ENCODE peak calls at places on chromosomes 1 and 21, in nine cellular contexts. One of them, this sample, is unnamed.

GRCh38 chr1:18962121-18962721 is 5.7 kb upstream of the IFFO2 start:
- DNase-seq in PC-3: no peak
- DNase-seq in SK-N-SH: no peak
- DNase-seq in OCI-LY7: no peak
- DNase-seq in neural progenitor cell: no peak
- DNase-seq in hepatocyte: no peak
- DNase-seq in GM23338: no peak
- DNase-seq in HCT116: no peak
- DNase-seq in GM23248: peak; percentile 82
- DNase-seq in this sample: no peak

GRCh38 chr1:117828206-117828605 is 101.2 kb downstream of the GDAP2 start:
- DNase-seq in OCI-LY7: no peak
- DNase-seq in HCT116: no peak
- DNase-seq in SK-N-SH: peak; percentile 38
- DNase-seq in GM23338: no peak
- DNase-seq in PC-3: no peak
- DNase-seq in hepatocyte: peak; percentile 30
- DNase-seq in neural progenitor cell: no peak
- DNase-seq in GM23248: peak; percentile 93
- DNase-seq in this sample: no peak

GRCh38 chr1:202230939-202231645 is 37.5 kb downstream of the LGR6 start:
- DNase-seq in GM23248: peak; percentile 22
- DNase-seq in OCI-LY7: no peak
- DNase-seq in HCT116: no peak
- DNase-seq in neural progenitor cell: no peak
- DNase-seq in SK-N-SH: no peak
- DNase-seq in GM23338: no peak
- DNase-seq in PC-3: no peak
- DNase-seq in hepatocyte: no peak
- DNase-seq in this sample: no peak

GRCh38 chr1:209421186-209421585 is 162.3 kb upstream of the CAMK1G start:
- DNase-seq in OCI-LY7: no peak
- DNase-seq in hepatocyte: no peak
- DNase-seq in GM23248: no peak
- DNase-seq in HCT116: no peak
- DNase-seq in GM23338: no peak
- DNase-seq in SK-N-SH: no peak
- DNase-seq in PC-3: no peak
- DNase-seq in neural progenitor cell: no peak
- DNase-seq in this sample: peak; percentile 10

GRCh38 chr1:162070094-162070748 is 730 bp downstream of the NOS1AP start:
- DNase-seq in hepatocyte: peak; percentile 37
- DNase-seq in HCT116: no peak
- DNase-seq in GM23248: peak; percentile 10
- DNase-seq in SK-N-SH: no peak
- DNase-seq in OCI-LY7: no peak
- DNase-seq in PC-3: peak; percentile 58
- DNase-seq in neural progenitor cell: peak; percentile 50
- DNase-seq in GM23338: peak; percentile 81
- DNase-seq in this sample: peak; percentile 21

GRCh38 chr1:59568158-59568935 is 246.4 kb upstream of the HOOK1 start:
- DNase-seq in GM23248: peak; percentile 45
- DNase-seq in SK-N-SH: no peak
- DNase-seq in HCT116: no peak
- DNase-seq in PC-3: peak; percentile 35
- DNase-seq in OCI-LY7: no peak
- DNase-seq in GM23338: no peak
- DNase-seq in neural progenitor cell: no peak
- DNase-seq in hepatocyte: no peak
- DNase-seq in this sample: no peak

GRCh38 chr1:67684526-67685066 is 405 bp upstream of the GADD45A start:
- DNase-seq in OCI-LY7: no peak
- DNase-seq in HCT116: no peak
- DNase-seq in GM23338: no peak
- DNase-seq in SK-N-SH: no peak
- DNase-seq in PC-3: no peak
- DNase-seq in neural progenitor cell: no peak
- DNase-seq in GM23248: no peak
- DNase-seq in hepatocyte: no peak
- DNase-seq in this sample: no peak

GRCh38 chr1:218460367-218460766 is 115.2 kb downstream of the TGFB2 start:
- DNase-seq in SK-N-SH: peak; percentile 39
- DNase-seq in GM23248: peak; percentile 62
- DNase-seq in PC-3: peak; percentile 69
- DNase-seq in hepatocyte: peak; percentile 16
- DNase-seq in HCT116: no peak
- DNase-seq in neural progenitor cell: peak; percentile 60
- DNase-seq in OCI-LY7: no peak
- DNase-seq in GM23338: peak; percentile 36
- DNase-seq in this sample: no peak

GRCh38 chr1:25978404-25978803 is 19.5 kb downstream of the PAFAH2 start:
- DNase-seq in neural progenitor cell: no peak
- DNase-seq in GM23338: no peak
- DNase-seq in HCT116: no peak
- DNase-seq in SK-N-SH: no peak
- DNase-seq in GM23248: no peak
- DNase-seq in hepatocyte: no peak
- DNase-seq in PC-3: no peak
- DNase-seq in OCI-LY7: no peak
- DNase-seq in this sample: no peak

GRCh38 chr1:48418742-48419141 is 53.3 kb downstream of the SPATA6 start:
- DNase-seq in hepatocyte: no peak
- DNase-seq in HCT116: no peak
- DNase-seq in PC-3: no peak
- DNase-seq in SK-N-SH: no peak
- DNase-seq in GM23338: no peak
- DNase-seq in OCI-LY7: no peak
- DNase-seq in GM23248: no peak
- DNase-seq in neural progenitor cell: no peak
- DNase-seq in this sample: no peak

GRCh38 chr1:20698195-20698910 is 19.5 kb downstream of the KIF17 start:
- DNase-seq in GM23338: no peak
- DNase-seq in HCT116: no peak
- DNase-seq in hepatocyte: peak; percentile 41
- DNase-seq in GM23248: peak; percentile 70
- DNase-seq in neural progenitor cell: no peak
- DNase-seq in PC-3: peak; percentile 80
- DNase-seq in OCI-LY7: no peak
- DNase-seq in SK-N-SH: no peak
- DNase-seq in this sample: no peak

GRCh38 chr21:16587671-16588379 is 858.0 kb downstream of the USP25 start:
- DNase-seq in GM23248: peak; percentile 89
- DNase-seq in PC-3: peak; percentile 59
- DNase-seq in GM23338: peak; percentile 20
- DNase-seq in OCI-LY7: no peak
- DNase-seq in HCT116: no peak
- DNase-seq in neural progenitor cell: peak; percentile 12
- DNase-seq in hepatocyte: peak; percentile 15
- DNase-seq in SK-N-SH: peak; percentile 52
- DNase-seq in this sample: no peak

GRCh38 chr1:159307338-159307737 is 5.2 kb downstream of the FCER1A start:
- DNase-seq in GM23338: peak; percentile 46
- DNase-seq in GM23248: no peak
- DNase-seq in PC-3: no peak
- DNase-seq in OCI-LY7: no peak
- DNase-seq in neural progenitor cell: no peak
- DNase-seq in HCT116: no peak
- DNase-seq in SK-N-SH: no peak
- DNase-seq in hepatocyte: no peak
- DNase-seq in this sample: no peak

GRCh38 chr1:185074307-185074706 is 28.9 kb downstream of the RNF2 start:
- DNase-seq in hepatocyte: no peak
- DNase-seq in HCT116: no peak
- DNase-seq in neural progenitor cell: no peak
- DNase-seq in OCI-LY7: no peak
- DNase-seq in GM23338: peak; percentile 40
- DNase-seq in SK-N-SH: no peak
- DNase-seq in PC-3: peak; percentile 3
- DNase-seq in GM23248: peak; percentile 69
- DNase-seq in this sample: no peak

GRCh38 chr1:59481915-59482505 is 185.1 kb downstream of the FGGY start:
- DNase-seq in PC-3: peak; percentile 68
- DNase-seq in SK-N-SH: no peak
- DNase-seq in neural progenitor cell: no peak
- DNase-seq in OCI-LY7: no peak
- DNase-seq in hepatocyte: no peak
- DNase-seq in GM23248: peak; percentile 42
- DNase-seq in HCT116: no peak
- DNase-seq in GM23338: no peak
- DNase-seq in this sample: no peak

GRCh38 chr1:9494936-9495758 is 44.1 kb upstream of the SLC25A33 start:
- DNase-seq in SK-N-SH: peak; percentile 90
- DNase-seq in GM23338: peak; percentile 82
- DNase-seq in HCT116: peak; percentile 38
- DNase-seq in GM23248: peak; percentile 67
- DNase-seq in OCI-LY7: peak; percentile 82
- DNase-seq in hepatocyte: peak; percentile 73
- DNase-seq in PC-3: peak; percentile 67
- DNase-seq in neural progenitor cell: peak; percentile 87
- DNase-seq in this sample: peak; percentile 55

GRCh38 chr21:25838809-25839208 is 104.0 kb downstream of the GABPA start:
- DNase-seq in hepatocyte: no peak
- DNase-seq in OCI-LY7: no peak
- DNase-seq in GM23338: no peak
- DNase-seq in PC-3: peak; percentile 86
- DNase-seq in HCT116: no peak
- DNase-seq in GM23248: peak; percentile 4
- DNase-seq in SK-N-SH: no peak
- DNase-seq in neural progenitor cell: no peak
- DNase-seq in this sample: no peak

GRCh38 chr1:70978623-70979022 is 69.0 kb downstream of the PTGER3 start:
- DNase-seq in GM23338: no peak
- DNase-seq in GM23248: peak; percentile 4
- DNase-seq in neural progenitor cell: no peak
- DNase-seq in hepatocyte: no peak
- DNase-seq in SK-N-SH: no peak
- DNase-seq in HCT116: no peak
- DNase-seq in PC-3: no peak
- DNase-seq in OCI-LY7: no peak
- DNase-seq in this sample: no peak
- TF ChIP-seq EZH2phosphoT487 in GM23338: no peak
- TF ChIP-seq EZH2phosphoT487 in GM23248: no peak
- TF ChIP-seq EZH2phosphoT487 in neural progenitor cell: no peak
- TF ChIP-seq EZH2phosphoT487 in hepatocyte: no peak
- TF ChIP-seq EZH2phosphoT487 in SK-N-SH: no peak
- TF ChIP-seq EZH2phosphoT487 in HCT116: no peak
- TF ChIP-seq EZH2phosphoT487 in PC-3: no peak
- TF ChIP-seq EZH2phosphoT487 in OCI-LY7: no peak
- TF ChIP-seq EZH2phosphoT487 in this sample: no peak

GRCh38 chr1:94734963-94735899 is 84.9 kb upstream of the SLC44A3 start:
- DNase-seq in SK-N-SH: no peak
- DNase-seq in HCT116: no peak
- DNase-seq in GM23248: peak; percentile 73
- DNase-seq in GM23338: peak; percentile 46
- DNase-seq in OCI-LY7: no peak
- DNase-seq in hepatocyte: peak; percentile 44
- DNase-seq in neural progenitor cell: no peak
- DNase-seq in PC-3: no peak
- DNase-seq in this sample: no peak
- H3K4me2 ChIP-seq in SK-N-SH: no peak overlapping the region
- H3K4me2 ChIP-seq in HCT116: peak overlapping the region; percentile 29
- H3K4me2 ChIP-seq in GM23248: no peak overlapping the region
- H3K4me2 ChIP-seq in GM23338: peak overlapping the region; percentile 57
- H3K4me2 ChIP-seq in OCI-LY7: no peak overlapping the region
- H3K4me2 ChIP-seq in hepatocyte: peak overlapping the region; percentile 49
- H3K4me2 ChIP-seq in neural progenitor cell: no peak overlapping the region
- H3K4me2 ChIP-seq in PC-3: no peak overlapping the region
- H3K4me2 ChIP-seq in this sample: no peak overlapping the region

GRCh38 chr1:211133393-211133840 is 531 bp downstream of the KCNH1 start:
- DNase-seq in PC-3: no peak
- DNase-seq in GM23338: peak; percentile 62
- DNase-seq in OCI-LY7: no peak
- DNase-seq in hepatocyte: peak; percentile 23
- DNase-seq in neural progenitor cell: peak; percentile 63
- DNase-seq in HCT116: no peak
- DNase-seq in SK-N-SH: peak; percentile 69
- DNase-seq in GM23248: peak; percentile 49
- DNase-seq in this sample: no peak
- TF ChIP-seq EZH2phosphoT487 in PC-3: no peak
- TF ChIP-seq EZH2phosphoT487 in GM23338: no peak
- TF ChIP-seq EZH2phosphoT487 in OCI-LY7: no peak
- TF ChIP-seq EZH2phosphoT487 in hepatocyte: no peak
- TF ChIP-seq EZH2phosphoT487 in neural progenitor cell: no peak
- TF ChIP-seq EZH2phosphoT487 in HCT116: no peak
- TF ChIP-seq EZH2phosphoT487 in SK-N-SH: no peak
- TF ChIP-seq EZH2phosphoT487 in GM23248: peak; percentile 12
- TF ChIP-seq EZH2phosphoT487 in this sample: no peak

GRCh38 chr1:146034976-146035469 is 13.5 kb upstream of the HJV start:
- DNase-seq in hepatocyte: no peak
- DNase-seq in GM23248: peak; percentile 59
- DNase-seq in OCI-LY7: peak; percentile 46
- DNase-seq in PC-3: peak; percentile 34
- DNase-seq in neural progenitor cell: peak; percentile 43
- DNase-seq in GM23338: peak; percentile 64
- DNase-seq in SK-N-SH: no peak
- DNase-seq in HCT116: no peak
- DNase-seq in this sample: peak; percentile 57

GRCh38 chr1:146031476-146031875 is 9.9 kb upstream of the HJV start:
- DNase-seq in neural progenitor cell: no peak
- DNase-seq in GM23338: no peak
- DNase-seq in OCI-LY7: no peak
- DNase-seq in HCT116: no peak
- DNase-seq in SK-N-SH: no peak
- DNase-seq in GM23248: no peak
- DNase-seq in hepatocyte: no peak
- DNase-seq in PC-3: no peak
- DNase-seq in this sample: no peak

GRCh38 chr1:146029097-146029496 is 7.6 kb upstream of the HJV start:
- DNase-seq in GM23248: no peak
- DNase-seq in hepatocyte: no peak
- DNase-seq in HCT116: no peak
- DNase-seq in neural progenitor cell: no peak
- DNase-seq in PC-3: no peak
- DNase-seq in GM23338: no peak
- DNase-seq in OCI-LY7: no peak
- DNase-seq in SK-N-SH: no peak
- DNase-seq in this sample: no peak

GRCh38 chr1:146036241-146036989 is 14.9 kb upstream of the HJV start:
- DNase-seq in hepatocyte: no peak
- DNase-seq in HCT116: no peak
- DNase-seq in GM23248: peak; percentile 81
- DNase-seq in SK-N-SH: no peak
- DNase-seq in neural progenitor cell: no peak
- DNase-seq in GM23338: no peak
- DNase-seq in OCI-LY7: peak; percentile 44
- DNase-seq in PC-3: no peak
- DNase-seq in this sample: no peak

DNA sequence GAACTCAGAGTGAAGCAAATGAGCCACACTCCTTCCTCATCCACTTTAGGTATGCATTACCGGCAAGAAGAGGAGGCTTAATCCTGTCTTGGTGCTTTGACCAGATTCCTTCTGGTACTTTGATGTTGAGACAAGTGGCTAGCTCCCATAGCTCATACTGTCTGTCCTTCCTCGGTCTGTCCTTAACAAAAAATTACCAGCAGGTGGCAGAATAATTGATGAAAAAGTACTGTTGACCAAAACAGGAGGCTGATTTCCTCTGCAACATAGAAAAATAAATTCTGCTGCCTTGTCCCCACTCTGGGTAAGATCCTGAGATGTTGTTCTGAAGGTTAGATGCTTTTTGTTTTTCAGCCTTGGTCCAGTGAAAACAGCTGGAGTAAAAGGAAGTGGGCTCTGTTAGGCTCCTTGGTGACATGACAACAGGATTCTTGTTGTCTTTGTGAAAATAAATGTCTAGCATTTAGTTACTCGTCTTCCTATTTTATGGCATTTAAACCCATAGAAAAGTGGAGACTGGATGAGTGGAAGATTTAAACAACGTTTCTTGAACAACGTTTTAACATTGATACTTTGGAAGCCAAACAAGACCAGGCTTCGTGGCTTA is 11.2 kb upstream of the HJV start:
- DNase-seq in PC-3: peak; percentile 81
- DNase-seq in HCT116: peak; percentile 48
- DNase-seq in neural progenitor cell: peak; percentile 48
- DNase-seq in OCI-LY7: peak; percentile 82
- DNase-seq in hepatocyte: peak; percentile 58
- DNase-seq in SK-N-SH: peak; percentile 47
- DNase-seq in GM23338: peak; percentile 58
- DNase-seq in GM23248: peak; percentile 70
- DNase-seq in this sample: peak; percentile 78
- H3K4me2 ChIP-seq in PC-3: no peak overlapping the region
- H3K4me2 ChIP-seq in HCT116: no peak overlapping the region
- H3K4me2 ChIP-seq in neural progenitor cell: no peak overlapping the region
- H3K4me2 ChIP-seq in OCI-LY7: peak overlapping the region; percentile 31
- H3K4me2 ChIP-seq in hepatocyte: no peak overlapping the region
- H3K4me2 ChIP-seq in SK-N-SH: no peak overlapping the region
- H3K4me2 ChIP-seq in GM23338: no peak overlapping the region
- H3K4me2 ChIP-seq in GM23248: no peak overlapping the region
- H3K4me2 ChIP-seq in this sample: peak overlapping the region; percentile 1